ENCODE peak calls at places on chromosomes 5 and 9, in nine cellular contexts. A is astrocyte of the spinal cord, K is SK-N-SH, H is ovary, I is cardiac muscle cell, N is esophagus squamous epithelium, O is A549, R is GM12865, Y is brain microvascular endothelial cell. F is an unnamed sample.

GRCh38 chr5:5278201-5278814 is 138.2 kb downstream of the ADAMTS16 start:
- DNase-seq in A (no peak), K (no peak), H (no peak), I (no peak), N (no peak), O (no peak), R (no peak), Y (no peak), F (no peak)

GRCh38 chr5:110751902-110752762 is 13.3 kb downstream of the SLC25A46 start:
- DNase-seq in A (peak; percentile 57), K (no peak), H (no peak), I (no peak), N (no peak), O (no peak), R (peak; percentile 96), Y (no peak), F (peak; percentile 92)

GRCh38 chr5:399296-400281 is 43.4 kb upstream of the EXOC3 start:
- DNase-seq in A (peak; percentile 92), K (peak; percentile 71), H (peak; percentile 97), I (peak; percentile 66), N (peak; percentile 12), O (peak; percentile 35), R (peak; percentile 95), Y (peak; percentile 93), F (no peak)

GRCh38 chr5:98570661-98571181 is 202.7 kb upstream of the RGMB start:
- DNase-seq in A (peak; percentile 88), K (no peak), H (no peak), I (no peak), N (no peak), O (no peak), R (no peak), Y (peak; percentile 64), F (no peak)

GRCh38 chr5:139561655-139562451 is 714 bp downstream of the UBE2D2 start:
- DNase-seq in A (peak; percentile 22), K (peak; percentile 83), H (no peak), I (peak; percentile 59), N (no peak), O (peak; percentile 68), R (peak; percentile 65), Y (no peak), F (peak; percentile 17)

GRCh38 chr9:136847827-136848392 is 1.3 kb upstream of the PHPT1 start:
- DNase-seq in A (peak; percentile 83), K (peak; percentile 84), H (no peak), I (peak; percentile 91), N (peak; percentile 33), O (peak; percentile 79), R (peak; percentile 91), Y (peak; percentile 63), F (peak; percentile 51)

GRCh38 chr9:117094493-117094892 is 320.4 kb downstream of the ASTN2 start:
- DNase-seq in A (no peak), K (no peak), H (no peak), I (peak; percentile 28), N (no peak), O (no peak), R (no peak), Y (no peak), F (no peak)

GRCh38 chr5:177366528-177367322 is 9.0 kb downstream of the RGS14 start:
- DNase-seq in A (peak; percentile 86), K (peak; percentile 99), H (peak; percentile 93), I (peak; percentile 94), N (no peak), O (no peak), R (no peak), Y (peak; percentile 76), F (no peak)

GRCh38 chr5:98927988-98928801 is 612 bp downstream of the CHD1 start:
- DNase-seq in A (peak; percentile 68), K (peak; percentile 82), H (peak; percentile 72), I (peak; percentile 72), N (peak; percentile 69), O (peak; percentile 77), R (peak; percentile 61), Y (peak; percentile 26), F (no peak)

GRCh38 chr9:133370680-133371079 is 5.2 kb downstream of the SURF4 start:
- DNase-seq in A (no peak), K (no peak), H (no peak), I (no peak), N (no peak), O (no peak), R (no peak), Y (no peak), F (peak; percentile 82)

GRCh38 chr9:117073071-117073470 is 341.8 kb downstream of the ASTN2 start:
- DNase-seq in A (no peak), K (peak; percentile 19), H (no peak), I (no peak), N (no peak), O (no peak), R (no peak), Y (no peak), F (no peak)

GRCh38 chr5:31638286-31638685 is 645 bp upstream of the PDZD2 start:
- DNase-seq in A (no peak), K (no peak), H (peak; percentile 41), I (no peak), N (no peak), O (no peak), R (no peak), Y (no peak), F (no peak)

GRCh38 chr5:75720882-75721281 is 3.6 kb upstream of the POC5 start:
- DNase-seq in A (no peak), K (no peak), H (no peak), I (no peak), N (no peak), O (no peak), R (no peak), Y (no peak), F (no peak)

GRCh38 chr5:134965271-134965825 is 2.4 kb upstream of the CATSPER3 start:
- DNase-seq in A (no peak), K (no peak), H (no peak), I (no peak), N (no peak), O (no peak), R (no peak), Y (no peak), F (no peak)

GRCh38 chr5:171442287-171443042 is 23.0 kb downstream of the FGF18 start:
- DNase-seq in A (peak; percentile 42), K (no peak), H (no peak), I (no peak), N (no peak), O (no peak), R (peak; percentile 15), Y (peak; percentile 45), F (no peak)

GRCh38 chr5:54844905-54845566 is 140.4 kb downstream of the ESM1 start:
- DNase-seq in A (peak; percentile 77), K (peak; percentile 15), H (no peak), I (peak; percentile 46), N (no peak), O (no peak), R (peak; percentile 49), Y (no peak), F (peak; percentile 50)

DNA sequence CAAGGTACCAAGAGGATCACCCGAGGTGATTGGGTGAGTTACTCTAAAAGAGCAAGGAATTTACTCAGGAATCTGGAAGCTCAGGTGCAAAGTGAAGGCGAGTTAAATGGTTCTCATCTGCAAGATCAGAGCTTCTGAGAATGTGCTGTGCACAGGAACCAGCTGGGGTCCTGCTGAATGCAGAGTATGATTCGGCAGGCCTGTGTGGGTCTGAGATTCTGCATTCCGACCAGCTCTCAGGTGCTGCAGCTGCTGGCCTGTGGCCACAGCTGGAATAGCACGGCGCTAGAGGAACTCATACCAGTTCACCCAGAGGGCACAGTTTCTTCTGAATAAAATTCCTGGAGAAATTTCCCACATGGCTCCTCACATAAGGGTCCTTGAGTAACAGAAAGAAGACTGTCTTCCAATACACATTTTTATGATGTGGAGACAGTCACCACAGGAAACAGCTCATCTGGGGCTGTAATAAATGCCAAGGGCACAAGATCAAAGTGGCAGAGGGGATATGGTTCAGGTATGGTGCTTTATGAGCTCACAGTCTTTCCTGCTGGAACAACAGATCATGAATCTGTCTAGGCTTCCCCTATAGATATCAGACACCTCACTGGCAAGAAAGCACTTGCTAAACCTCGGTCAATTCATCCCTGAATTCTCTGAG is 83.9 kb downstream of the PTPN3 start:
- DNase-seq in A (no peak), K (no peak), H (no peak), I (peak; percentile 18), N (no peak), O (no peak), R (peak; percentile 55), Y (no peak), F (peak; percentile 67)
- H3K4me3 ChIP-seq in A (no peak overlapping the region), K (no peak overlapping the region), H (no peak overlapping the region), I (no peak overlapping the region), N (no peak overlapping the region), O (no peak overlapping the region), R (no peak overlapping the region), Y (no peak overlapping the region), F (peak overlapping the region; percentile 7)

DNA sequence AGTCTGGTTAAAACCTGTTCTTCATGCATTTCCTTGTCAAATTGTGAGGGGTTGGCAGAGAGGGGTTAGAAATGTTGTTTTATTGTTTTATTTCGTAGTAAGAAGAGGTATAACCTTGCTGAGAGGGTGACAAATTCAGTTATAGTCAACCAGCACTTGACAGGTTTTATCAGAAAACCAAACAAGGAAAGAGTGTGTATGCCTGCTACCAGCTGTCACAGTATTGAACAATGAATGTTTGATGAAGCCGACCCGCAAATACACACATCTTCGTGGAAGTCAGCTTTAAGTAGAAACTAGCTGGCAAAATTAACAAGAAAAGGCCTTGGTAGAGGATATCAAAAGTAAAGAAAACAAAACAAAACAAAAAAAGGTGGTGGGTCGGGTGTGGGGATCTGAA is 214.6 kb upstream of the TLE4 start:
- DNase-seq in A (no peak), K (no peak), H (no peak), I (no peak), N (no peak), O (no peak), R (no peak), Y (no peak), F (no peak)
- H3K4me3 ChIP-seq in A (no peak overlapping the region), K (no peak overlapping the region), H (no peak overlapping the region), I (no peak overlapping the region), N (no peak overlapping the region), O (no peak overlapping the region), R (no peak overlapping the region), Y (no peak overlapping the region), F (no peak overlapping the region)

DNA sequence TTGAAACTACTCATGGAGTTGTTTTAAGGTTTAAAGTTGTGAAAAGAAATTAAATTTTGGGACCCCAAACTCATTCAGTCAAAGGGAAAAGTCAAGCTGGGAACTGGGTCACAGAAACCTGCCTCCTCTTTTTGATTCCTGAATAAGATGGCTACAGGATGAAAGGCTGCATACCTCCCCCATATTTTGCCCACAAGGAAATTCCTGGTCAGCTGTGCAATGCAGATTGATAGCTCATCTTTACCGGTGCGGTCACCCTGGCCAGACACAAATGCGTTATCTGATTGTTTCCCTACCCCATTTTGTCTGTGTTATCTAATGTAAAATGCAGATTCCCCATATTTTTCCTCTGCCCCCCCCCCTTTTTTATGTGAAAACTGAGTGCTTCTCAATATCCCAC is 1.3 kb downstream of the HAVCR2 start:
- DNase-seq in A (no peak), K (no peak), H (no peak), I (no peak), N (no peak), O (no peak), R (no peak), Y (no peak), F (no peak)
- H3K4me3 ChIP-seq in A (no peak overlapping the region), K (no peak overlapping the region), H (no peak overlapping the region), I (no peak overlapping the region), N (peak overlapping the region; percentile 9), O (no peak overlapping the region), R (peak overlapping the region; percentile 54), Y (no peak overlapping the region), F (no peak overlapping the region)

DNA sequence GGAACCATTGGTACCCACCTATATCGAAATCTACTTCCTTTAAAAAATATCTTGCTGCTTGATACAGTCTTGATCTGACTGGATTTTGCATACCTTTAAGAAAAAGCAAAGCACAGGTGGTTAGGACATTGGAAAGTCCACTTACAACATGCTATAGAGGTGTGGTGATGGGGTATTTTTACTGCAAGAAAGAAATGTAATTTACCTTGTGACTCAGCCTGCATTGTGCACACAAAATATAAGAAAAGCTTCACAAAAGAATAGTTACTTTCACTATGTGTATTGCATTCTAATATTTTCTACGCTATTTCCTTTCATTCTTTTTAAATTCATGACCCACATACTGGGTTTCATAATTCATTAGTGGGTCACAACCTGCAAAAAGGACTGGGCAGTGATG is 236.2 kb upstream of the RASEF start:
- DNase-seq in A (no peak), K (no peak), H (no peak), I (no peak), N (no peak), O (no peak), R (no peak), Y (no peak), F (no peak)
- H3K4me3 ChIP-seq in A (no peak overlapping the region), K (no peak overlapping the region), H (no peak overlapping the region), I (no peak overlapping the region), N (no peak overlapping the region), O (no peak overlapping the region), R (no peak overlapping the region), Y (no peak overlapping the region), F (no peak overlapping the region)